ENCODE peak calls at places on chromosome 19, in six cellular contexts. P is nephron progenitor cell; D is A172; B is AG08395; T is GF-D8; R is stimulated activated naive CD4-positive, alpha-beta T cell. Z is an unnamed sample.

GRCh38 chr19:49331616-49332055 is 3.6 kb upstream of the CD37 start:
- DNase-seq in T (no peak), D (peak), R (peak), B (peak), P (no peak), Z (peak)

GRCh38 chr19:51367565-51368365 is 1.0 kb downstream of the CLDND2 start:
- DNase-seq in P (peak), R (peak), D (peak), B (peak), T (peak), Z (peak)

GRCh38 chr19:19746286-19747213 is 13.6 kb upstream of the ZNF14 start:
- DNase-seq in T (no peak), D (no peak), P (no peak), R (no peak), B (no peak), Z (no peak)

GRCh38 chr19:14059652-14060155 is 2.2 kb downstream of the PALM3 start:
- DNase-seq in D (no peak), T (no peak), P (no peak), B (no peak), R (no peak), Z (no peak)

GRCh38 chr19:13965926-13966683 is 13.8 kb downstream of the DCAF15 start:
- DNase-seq in D (no peak), P (no peak), T (no peak), B (no peak), R (no peak), Z (no peak)

GRCh38 chr19:49356382-49356781 is 5.8 kb downstream of the TEAD2 start:
- DNase-seq in P (no peak), R (no peak), B (no peak), D (no peak), T (no peak), Z (no peak)

GRCh38 chr19:20078696-20079095 is 896 bp downstream of the ZNF90 start:
- DNase-seq in B (peak), P (peak), R (peak), D (no peak), T (peak), Z (no peak)

GRCh38 chr19:45958763-45959516 is 14.7 kb downstream of the NOVA2 start:
- DNase-seq in P (no peak), B (no peak), R (no peak), D (peak), T (no peak), Z (no peak)

GRCh38 chr19:21912654-21913053 is 76.7 kb upstream of the ZNF43 start:
- DNase-seq in R (no peak), D (no peak), B (no peak), P (no peak), T (no peak), Z (no peak)

GRCh38 chr19:16066611-16067104 is 9.6 kb upstream of the TPM4 start:
- DNase-seq in T (peak), R (peak), P (no peak), B (no peak), D (peak), Z (no peak)

GRCh38 chr19:34733266-34733825 is 697 bp upstream of the ZNF181 start:
- DNase-seq in B (no peak), D (no peak), P (peak), R (peak), T (peak), Z (no peak)

GRCh38 chr19:41860419-41861097 is 503 bp downstream of the RPS19 start:
- DNase-seq in R (no peak), D (no peak), B (no peak), P (no peak), T (no peak), Z (no peak)

GRCh38 chr19:49857834-49858590 is 7.1 kb downstream of the PTOV1 start:
- DNase-seq in R (no peak), B (no peak), T (no peak), P (no peak), D (no peak), Z (no peak)

GRCh38 chr19:37127999-37128820 is 44.3 kb downstream of the ZNF585A start:
- DNase-seq in P (no peak), R (no peak), D (no peak), T (no peak), B (no peak), Z (no peak)

GRCh38 chr19:45655073-45655472 is 12.9 kb upstream of the GIPR start:
- DNase-seq in B (no peak), D (no peak), T (no peak), R (no peak), P (no peak), Z (no peak)

GRCh38 chr19:27745978-27746542 is 1466.9 kb downstream of the UQCRFS1 start:
- DNase-seq in T (no peak), D (no peak), P (no peak), R (no peak), B (no peak), Z (no peak)

GRCh38 chr19:47094557-47095517 is 18.7 kb downstream of the ZC3H4 start:
- DNase-seq in T (peak), R (no peak), D (no peak), B (no peak), P (no peak), Z (no peak)

GRCh38 chr19:45153339-45154063 is 7.3 kb downstream of the NKPD1 start:
- DNase-seq in T (no peak), D (no peak), R (peak), B (peak), P (peak), Z (no peak)

GRCh38 chr19:35404879-35405622 is 34.2 kb downstream of the GPR42 start:
- DNase-seq in D (peak), P (no peak), T (no peak), R (no peak), B (peak), Z (no peak)

GRCh38 chr19:17796013-17796837 is 1.3 kb downstream of the B3GNT3 start:
- DNase-seq in D (no peak), B (no peak), T (no peak), P (no peak), R (no peak), Z (no peak)

GRCh38 chr19:2653717-2654584 is 48.5 kb downstream of the GNG7 start:
- DNase-seq in P (peak), B (no peak), D (no peak), T (no peak), R (no peak), Z (no peak)

GRCh38 chr19:7450243-7451223 is 38.3 kb downstream of the PEX11G start:
- DNase-seq in D (peak), P (no peak), R (no peak), B (no peak), T (no peak), Z (no peak)